ENCODE peak calls at places on chromosomes 11 and 22, in seven cellular contexts. K is spleen; C is iris pigment epithelial cell; H is kidney epithelial cell; J is C1 segment of cervical spinal cord; N is stimulated activated CD4-positive, alpha-beta T cell treated with anti-CD3 and anti-CD28 coated beads, Interleukin-12 subunit alpha, Interleukin-12 subunit beta, amount 100 ng/mL, for 24 hours; V is right lobe of liver. T is an unnamed sample.

GRCh38 chr11:45858751-45859398 is 11.6 kb downstream of the CRY2 start:
- DNase-seq in K (no peak), J (no peak), V (no peak), N (no peak), C (no peak), H (no peak), T (no peak)

GRCh38 chr11:123020968-123021367 is 39.3 kb upstream of the BSX start:
- DNase-seq in J (no peak), K (no peak), N (peak), V (peak), C (peak), H (no peak), T (peak)

GRCh38 chr11:69240332-69241074 is 53.5 kb upstream of the MYEOV start:
- DNase-seq in N (no peak), H (no peak), J (no peak), C (peak), K (no peak), V (no peak), T (no peak)

GRCh38 chr11:58024601-58025091 is 965 bp downstream of the OR9Q1 start:
- DNase-seq in C (peak), K (no peak), J (no peak), H (no peak), V (peak), N (no peak), T (peak)

GRCh38 chr11:65014146-65014960 is at the start of gene ARL2:
- DNase-seq in K (peak), V (no peak), N (peak), J (peak), C (peak), H (no peak), T (no peak)

GRCh38 chr11:5280582-5281102 is 10.9 kb upstream of the HBE1 start:
- DNase-seq in N (peak), V (peak), K (no peak), H (peak), C (peak), J (peak), T (peak)

GRCh38 chr11:36750349-36750748 is 152.3 kb upstream of the RAG2 start:
- DNase-seq in H (no peak), K (no peak), J (no peak), N (no peak), C (no peak), V (no peak), T (no peak)

GRCh38 chr11:105151936-105152554 is 12.5 kb upstream of the CARD18 start:
- DNase-seq in K (no peak), N (no peak), H (no peak), J (no peak), V (no peak), C (peak), T (no peak)

GRCh38 chr11:47398551-47398950 is 9.8 kb upstream of the SLC39A13 start:
- DNase-seq in V (no peak), J (no peak), H (no peak), C (no peak), K (peak), N (no peak), T (no peak)

GRCh38 chr11:111762526-111762925 is 3.7 kb downstream of the PPP2R1B start:
- DNase-seq in H (no peak), N (no peak), V (no peak), C (no peak), J (no peak), K (no peak), T (no peak)

GRCh38 chr11:57332694-57333440 is 2.8 kb downstream of the SSRP1 start:
- DNase-seq in K (no peak), N (no peak), J (no peak), V (no peak), H (no peak), C (peak), T (no peak)

GRCh38 chr11:116547571-116547970 is 225.2 kb downstream of the BUD13 start:
- DNase-seq in J (no peak), H (no peak), N (no peak), C (no peak), K (no peak), V (no peak), T (no peak)

GRCh38 chr11:61923166-61924015 is 6.0 kb upstream of the RAB3IL1 start:
- DNase-seq in C (peak), H (no peak), J (no peak), N (no peak), K (no peak), V (peak), T (peak)

GRCh38 chr11:11969380-11970215 is 38.8 kb downstream of the DKK3 start:
- DNase-seq in N (no peak), K (peak), J (peak), V (no peak), H (no peak), C (no peak), T (no peak)

GRCh38 chr11:87466228-87466627 is 428.5 kb downstream of the TMEM135 start:
- DNase-seq in K (no peak), C (no peak), J (no peak), H (no peak), V (no peak), N (no peak), T (no peak)

GRCh38 chr11:74926304-74927030 is 22.4 kb downstream of the XRRA1 start:
- DNase-seq in K (no peak), V (no peak), C (peak), N (no peak), J (no peak), H (no peak), T (peak)

GRCh38 chr11:10351768-10352641 is 47.1 kb downstream of the ADM start:
- DNase-seq in V (peak), H (peak), N (no peak), K (no peak), J (no peak), C (peak), T (peak)

GRCh38 chr22:42937164-42937854 is 77.6 kb downstream of the PACSIN2 start:
- DNase-seq in K (peak), J (no peak), C (peak), H (no peak), N (peak), V (no peak), T (no peak)

GRCh38 chr11:114886644-114887259 is 208.4 kb downstream of the NXPE2 start:
- DNase-seq in C (no peak), J (no peak), K (no peak), V (no peak), H (no peak), N (no peak), T (no peak)

GRCh38 chr11:125517116-125517804 is 21.2 kb upstream of the FEZ1 start:
- DNase-seq in N (no peak), H (no peak), J (no peak), K (no peak), C (peak), V (no peak), T (peak)

GRCh38 chr11:1559103-1559951 is 12.7 kb downstream of the DUSP8 start:
- DNase-seq in H (peak), K (peak), N (no peak), J (peak), C (no peak), V (peak), T (peak)

GRCh38 chr11:127259118-127259517 is 258.5 kb upstream of the KIRREL3 start:
- DNase-seq in V (no peak), H (no peak), N (no peak), C (no peak), K (no peak), J (no peak), T (no peak)

GRCh38 chr11:118659956-118660645 is 19.3 kb downstream of the TREH start:
- DNase-seq in K (no peak), C (no peak), J (no peak), N (no peak), H (no peak), V (no peak), T (no peak)

GRCh38 chr11:65419773-65420481 is 2.7 kb upstream of the NEAT1 start:
- DNase-seq in V (peak), N (peak), H (peak), J (peak), C (peak), K (peak), T (peak)